ENCODE peak calls at places on chromosomes 4 and X, in ten cellular contexts. D, A, C, G, I, V, R, X, B and H are unnamed samples.

GRCh38 chrX:44474410-44474809 is 68.2 kb downstream of the FUNDC1 start:
- DNase-seq in R (no peak), C (no peak), B (no peak), X (no peak), A (no peak), I (no peak), V (no peak), G (no peak), D (no peak), H (no peak)

GRCh38 chr4:30815685-30816084 is 95.5 kb downstream of the PCDH7 start:
- DNase-seq in C (no peak), I (no peak), X (no peak), D (no peak), G (peak; percentile 51), B (no peak), V (no peak), A (no peak), R (no peak), H (peak; percentile 28)

GRCh38 chr4:20251796-20252655 is at the start of gene SLIT2:
- DNase-seq in I (peak; percentile 78), D (peak; percentile 92), X (no peak), A (no peak), C (peak; percentile 98), V (peak; percentile 91), B (peak; percentile 80), R (peak; percentile 96), G (peak; percentile 96), H (peak; percentile 91)

GRCh38 chrX:129522184-129523059 is 868 bp downstream of the SMARCA1 start:
- DNase-seq in A (no peak), V (peak; percentile 75), B (peak; percentile 37), R (peak; percentile 91), X (no peak), I (peak; percentile 60), G (peak; percentile 81), D (peak; percentile 80), C (peak; percentile 49), H (peak; percentile 61)

GRCh38 chrX:88937616-88938015 is 190.6 kb downstream of the CPXCR1 start:
- DNase-seq in D (no peak), G (no peak), A (no peak), I (no peak), C (no peak), X (no peak), V (no peak), B (no peak), R (no peak), H (no peak)

GRCh38 chr4:8325284-8325973 is 55.9 kb downstream of the HTRA3 start:
- DNase-seq in C (no peak), G (peak; percentile 29), R (no peak), D (no peak), X (no peak), B (no peak), I (no peak), A (no peak), V (peak; percentile 32), H (no peak)

GRCh38 chr4:161317000-161317399 is 846.8 kb downstream of the FSTL5 start:
- DNase-seq in A (no peak), D (no peak), R (no peak), G (no peak), B (no peak), V (no peak), C (no peak), I (no peak), X (no peak), H (no peak)

GRCh38 chr4:111631157-111631999 is 513.9 kb upstream of the FAM241A start:
- DNase-seq in I (peak; percentile 31), A (no peak), B (no peak), G (no peak), D (peak; percentile 32), R (no peak), C (no peak), V (no peak), X (no peak), H (peak; percentile 42)

GRCh38 chr4:1104647-1105046 is 8.7 kb downstream of the RNF212 start:
- DNase-seq in D (no peak), B (no peak), X (no peak), G (no peak), I (no peak), C (no peak), A (no peak), V (no peak), R (peak; percentile 46), H (no peak)

GRCh38 chrX:39773923-39774803 is 323.6 kb downstream of the BCOR start:
- DNase-seq in D (no peak), X (no peak), C (no peak), V (no peak), B (no peak), I (peak; percentile 42), G (no peak), A (no peak), R (no peak), H (no peak)

GRCh38 chrX:143754183-143754582 is 33.6 kb upstream of the SPANXN2 start:
- DNase-seq in I (no peak), G (no peak), C (no peak), V (no peak), A (no peak), R (no peak), D (no peak), X (no peak), B (no peak), H (no peak)

GRCh38 chr4:184824081-184824775 is 1.5 kb downstream of the ACSL1 start:
- DNase-seq in G (no peak), C (no peak), A (no peak), I (no peak), R (no peak), B (no peak), X (no peak), V (peak; percentile 37), D (no peak), H (no peak)

GRCh38 chrX:154486396-154487207 is at the start of gene UBL4A:
- DNase-seq in X (peak; percentile 30), C (peak; percentile 61), D (peak; percentile 61), A (peak; percentile 32), G (peak; percentile 75), V (peak; percentile 72), R (peak; percentile 93), I (peak; percentile 35), B (peak; percentile 54), H (peak; percentile 60)

GRCh38 chr4:87188063-87188462 is 32.4 kb downstream of the KLHL8 start:
- DNase-seq in G (no peak), C (no peak), X (no peak), A (no peak), I (no peak), B (no peak), V (no peak), R (no peak), D (no peak), H (no peak)

GRCh38 chr4:138320856-138321255 is 78.7 kb upstream of the SLC7A11 start:
- DNase-seq in G (no peak), A (no peak), X (no peak), V (no peak), C (no peak), R (no peak), I (no peak), B (no peak), D (no peak), H (no peak)

GRCh38 chrX:65591206-65591605 is 56.6 kb upstream of the LAS1L start:
- DNase-seq in R (no peak), B (no peak), G (no peak), C (no peak), X (no peak), A (no peak), D (no peak), V (no peak), I (no peak), H (no peak)